ENCODE peak calls at places on chromosomes 2 and 18, in six cellular contexts. P is HFF-Myc, A is adrenal gland, O is prostate gland, L is A549, E is psoas muscle. Q is an unnamed sample.

GRCh38 chr2:120482334-120482733 is 136.4 kb downstream of the INHBB start:
- DNase-seq in P (no peak), A (no peak), O (no peak), L (no peak), E (peak; percentile 19), Q (no peak)

GRCh38 chr18:23330423-23330822 is 122.7 kb upstream of the RIOK3 start:
- DNase-seq in P (no peak), A (no peak), O (no peak), L (no peak), E (no peak), Q (no peak)

GRCh38 chr2:67880291-67880761 is 182.5 kb downstream of the C1D start:
- DNase-seq in P (no peak), A (no peak), O (peak; percentile 58), L (no peak), E (no peak), Q (no peak)

GRCh38 chr2:96118698-96119388 is 2.5 kb upstream of the ADRA2B start:
- DNase-seq in P (no peak), A (no peak), O (no peak), L (no peak), E (no peak), Q (no peak)

GRCh38 chr18:68549257-68549871 is 165.5 kb downstream of the TMX3 start:
- DNase-seq in P (no peak), A (no peak), O (no peak), L (no peak), E (no peak), Q (no peak)

GRCh38 chr2:54724560-54725342 is 1.3 kb downstream of the EML6 start:
- DNase-seq in P (no peak), A (peak; percentile 44), O (no peak), L (peak; percentile 30), E (peak; percentile 51), Q (no peak)

GRCh38 chr2:118989481-118989880 is 47.5 kb downstream of the MARCO start:
- DNase-seq in P (no peak), A (no peak), O (no peak), L (no peak), E (no peak), Q (no peak)

GRCh38 chr2:166417669-166418068 is 41.9 kb upstream of the SCN9A start:
- DNase-seq in P (no peak), A (no peak), O (no peak), L (no peak), E (no peak), Q (peak; percentile 6)

GRCh38 chr18:57831597-57832377 is 28.7 kb upstream of the ATP8B1 start:
- DNase-seq in P (no peak), A (no peak), O (no peak), L (no peak), E (no peak), Q (no peak)

GRCh38 chr2:204576580-204576979 is 31.3 kb downstream of the PARD3B start:
- DNase-seq in P (peak; percentile 2), A (no peak), O (no peak), L (no peak), E (no peak), Q (no peak)

GRCh38 chr2:240568678-240569522 is 616 bp downstream of the RNPEPL1 start:
- DNase-seq in P (no peak), A (peak; percentile 67), O (peak; percentile 59), L (no peak), E (peak; percentile 87), Q (no peak)

GRCh38 chr2:175742367-175742766 is 259.7 kb downstream of the LNPK start:
- DNase-seq in P (peak; percentile 9), A (no peak), O (no peak), L (no peak), E (no peak), Q (no peak)

GRCh38 chr2:42361728-42362298 is 796 bp upstream of the COX7A2L start:
- DNase-seq in P (no peak), A (no peak), O (no peak), L (no peak), E (no peak), Q (no peak)

GRCh38 chr2:152890746-152891145 is 172.3 kb downstream of the ARL6IP6 start:
- DNase-seq in P (no peak), A (no peak), O (peak; percentile 8), L (no peak), E (no peak), Q (no peak)

DNA sequence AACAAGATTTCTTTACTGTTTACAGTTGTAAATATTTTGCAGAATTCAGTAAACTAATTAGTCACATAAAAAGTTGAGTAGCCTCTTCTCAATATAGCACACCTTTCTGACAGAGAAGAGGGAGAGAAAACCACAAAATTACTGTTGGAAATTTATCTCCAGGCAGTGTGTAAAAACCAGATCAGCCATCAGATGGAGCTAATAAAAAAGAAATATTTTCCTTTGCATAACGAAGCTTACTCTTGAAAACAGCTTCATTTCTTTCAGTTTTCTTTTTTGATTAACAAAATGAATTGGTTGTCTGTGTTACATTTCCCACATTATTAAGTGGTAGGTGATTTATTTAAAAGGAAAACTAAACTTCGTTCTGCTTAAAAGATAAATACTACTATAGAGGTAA is 259.3 kb upstream of the KCNJ3 start:
- DNase-seq in P (no peak), A (no peak), O (no peak), L (no peak), E (no peak), Q (no peak)
- TF ChIP-seq CTCF in P (no peak), A (no peak), O (no peak), L (peak; percentile 44), E (peak; percentile 10), Q (peak; percentile 51)

DNA sequence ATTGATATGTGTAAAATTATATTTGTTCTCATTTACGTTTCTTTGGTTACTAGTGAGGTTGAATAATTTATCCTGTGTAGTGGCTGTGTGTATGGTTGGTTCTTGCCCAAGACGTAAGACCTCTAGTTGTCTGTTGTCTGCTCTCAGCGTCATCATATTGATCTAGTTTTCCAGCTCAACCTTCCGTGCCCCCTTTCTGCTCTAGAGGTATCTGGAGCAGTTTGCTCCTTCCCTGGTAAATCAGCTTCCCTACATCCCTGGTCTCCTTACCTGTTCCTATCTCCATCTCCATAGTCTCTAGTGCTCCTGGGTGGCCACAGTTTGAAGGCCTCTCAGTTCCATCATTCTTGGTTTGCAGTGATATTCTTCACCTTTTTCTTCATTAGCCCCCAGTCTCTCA is 1.2 kb downstream of the SMYD5 start:
- DNase-seq in P (no peak), A (no peak), O (no peak), L (no peak), E (no peak), Q (no peak)
- H3K4me3 ChIP-seq in P (peak overlapping the region; percentile 82), A (no peak overlapping the region), O (no peak overlapping the region), L (peak overlapping the region; percentile 90), E (peak overlapping the region; percentile 100), Q (peak overlapping the region; percentile 64)

GRCh38 chr2:218892693-218893348 is 12.2 kb downstream of the WNT10A start:
- DNase-seq in P (no peak), A (peak; percentile 66), O (peak; percentile 68), L (peak; percentile 63), E (peak; percentile 82), Q (peak; percentile 35)
- TF ChIP-seq CTCF in P (peak; percentile 38), A (no peak), O (peak; percentile 24), L (peak; percentile 66), E (peak; percentile 44), Q (peak; percentile 78)

DNA sequence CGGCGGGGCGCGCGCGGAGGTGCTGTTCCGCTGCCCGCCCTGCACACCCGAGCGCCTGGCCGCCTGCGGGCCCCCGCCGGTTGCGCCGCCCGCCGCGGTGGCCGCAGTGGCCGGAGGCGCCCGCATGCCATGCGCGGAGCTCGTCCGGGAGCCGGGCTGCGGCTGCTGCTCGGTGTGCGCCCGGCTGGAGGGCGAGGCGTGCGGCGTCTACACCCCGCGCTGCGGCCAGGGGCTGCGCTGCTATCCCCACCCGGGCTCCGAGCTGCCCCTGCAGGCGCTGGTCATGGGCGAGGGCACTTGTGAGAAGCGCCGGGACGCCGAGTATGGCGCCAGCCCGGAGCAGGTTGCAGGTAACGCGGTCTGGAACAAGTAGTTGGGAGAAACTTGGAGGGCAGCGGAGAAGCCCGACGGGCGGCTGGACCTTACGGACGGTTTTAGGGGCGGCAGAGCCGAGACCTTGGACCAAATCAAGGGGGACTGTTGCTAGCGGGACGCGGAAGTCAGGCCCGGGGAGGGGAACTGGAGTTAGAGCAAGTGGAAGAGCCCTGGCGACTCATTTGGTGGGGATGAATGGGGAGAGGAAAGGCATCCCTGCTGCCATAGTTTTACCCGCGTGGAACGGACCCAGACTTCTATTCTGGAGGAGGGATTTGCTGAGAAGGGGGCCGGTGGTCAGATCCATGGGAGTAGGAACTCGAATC is 546 bp downstream of the IGFBP2 start:
- DNase-seq in P (no peak), A (peak; percentile 13), O (no peak), L (peak; percentile 25), E (no peak), Q (no peak)
- H3K4me3 ChIP-seq in P (peak overlapping the region; percentile 78), A (peak overlapping the region; percentile 19), O (peak overlapping the region; percentile 57), L (peak overlapping the region; percentile 49), E (peak overlapping the region; percentile 70), Q (peak overlapping the region; percentile 65)

GRCh38 chr2:162007447-162008040 is 66.5 kb downstream of the DPP4 start:
- DNase-seq in P (no peak), A (no peak), O (no peak), L (no peak), E (no peak), Q (no peak)
- TF ChIP-seq CTCF in P (peak; percentile 29), A (peak; percentile 36), O (peak; percentile 52), L (peak; percentile 55), E (peak; percentile 77), Q (peak; percentile 39)

DNA sequence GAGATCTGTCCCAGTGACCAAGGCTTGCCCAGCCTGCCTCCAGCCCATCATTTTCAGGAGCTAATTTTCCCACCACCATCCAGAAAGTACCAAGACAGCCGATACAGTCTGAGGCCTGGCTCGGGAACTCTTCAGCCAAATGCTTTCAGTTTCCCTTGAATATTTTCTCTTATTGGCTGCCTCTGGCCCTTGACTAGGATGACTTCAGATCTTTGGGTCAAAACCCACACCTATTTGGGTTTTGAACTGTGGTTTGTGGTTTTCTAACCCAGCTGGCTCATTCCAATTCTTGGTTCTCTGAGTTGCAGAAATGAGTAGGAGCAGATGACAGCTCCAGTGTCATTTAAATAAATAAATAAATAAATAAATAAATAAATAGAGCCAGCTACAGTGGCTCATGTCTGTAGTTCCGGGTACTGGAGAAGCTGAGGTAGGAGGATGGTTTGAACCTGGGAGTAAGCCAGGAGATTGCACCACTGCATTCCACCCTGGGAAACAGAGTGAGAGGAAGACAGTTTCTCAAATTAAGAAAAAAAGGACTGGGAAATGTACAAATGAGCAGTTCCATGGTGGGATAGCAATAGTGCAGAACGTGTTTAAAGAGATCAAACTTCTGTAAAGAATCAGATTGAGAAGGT is 465.0 kb upstream of the SOX11 start:
- DNase-seq in P (no peak), A (no peak), O (no peak), L (no peak), E (no peak), Q (no peak)
- H3K4me3 ChIP-seq in P (no peak overlapping the region), A (no peak overlapping the region), O (no peak overlapping the region), L (no peak overlapping the region), E (no peak overlapping the region), Q (no peak overlapping the region)

DNA sequence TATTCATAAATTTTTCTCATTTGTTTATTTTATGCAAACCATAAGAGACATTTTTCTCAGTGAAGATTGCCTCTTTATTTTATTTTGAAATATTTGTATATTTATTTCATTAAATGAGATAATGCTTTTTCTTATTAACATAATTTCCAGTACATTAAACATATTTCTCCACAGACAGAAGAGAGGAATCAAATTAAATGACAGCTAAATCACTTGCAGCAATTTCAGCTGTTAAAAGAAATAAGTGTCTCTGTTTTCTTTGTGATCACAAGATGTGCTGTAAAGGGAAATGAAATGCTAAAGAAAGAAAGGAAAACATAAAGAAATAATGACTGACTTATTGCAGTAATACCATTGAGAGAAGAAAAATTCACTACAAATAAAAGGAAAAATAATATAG is 414.0 kb upstream of the FANCL start:
- DNase-seq in P (no peak), A (no peak), O (no peak), L (no peak), E (no peak), Q (no peak)
- TF ChIP-seq CTCF in P (no peak), A (no peak), O (no peak), L (no peak), E (no peak), Q (no peak)

Q was measured in LNCaP clone FGC.